ENCODE peak calls at places on chromosomes 6 and 20, in eight cellular contexts. V is activated CD8-positive, alpha-beta T cell treated with anti-CD3 and anti-CD28 coated beads for 36 hours; N is T-cell; H is activated naive CD4-positive, alpha-beta T cell treated with anti-CD3 and anti-CD28 coated beads, Interleukin-2, amount 50 U/mL, for 72 hours; X is heart right ventricle; R is pancreas; G is Right ventricle myocardium inferior; O is activated CD8-positive, alpha-beta memory T cell treated with anti-CD3 and anti-CD28 coated beads, Interleukin-2, amount 10 ng/mL, durations not matched to agents 7 days and 5 days. J is an unnamed sample.

GRCh38 chr6:151911401-151911800 is 103.9 kb downstream of the ESR1 start:
- ATAC-seq in V (no peak), N (no peak), H (no peak), X (no peak), R (no peak), G (no peak), O (no peak), J (no peak)

GRCh38 chr6:43737272-43738081 is 32.5 kb upstream of the VEGFA start:
- ATAC-seq in V (no peak), N (no peak), H (no peak), X (peak), R (peak), G (peak), O (no peak), J (no peak)

GRCh38 chr6:136737343-136738177 is 54.7 kb downstream of the MAP3K5 start:
- ATAC-seq in V (no peak), N (no peak), H (no peak), X (peak), R (peak), G (peak), O (no peak), J (no peak)

GRCh38 chr6:119612871-119613515 is 263.4 kb upstream of the MAN1A1 start:
- ATAC-seq in V (no peak), N (no peak), H (no peak), X (no peak), R (no peak), G (no peak), O (no peak), J (peak)

GRCh38 chr6:164359036-164359435 is 944.5 kb downstream of the QKI start:
- ATAC-seq in V (no peak), N (no peak), H (no peak), X (no peak), R (no peak), G (no peak), O (no peak), J (no peak)

GRCh38 chr6:98590957-98591356 is 243.4 kb upstream of the POU3F2 start:
- ATAC-seq in V (no peak), N (no peak), H (no peak), X (no peak), R (no peak), G (no peak), O (no peak), J (no peak)

GRCh38 chr6:72742274-72742673 is 120.4 kb downstream of the KCNQ5 start:
- ATAC-seq in V (no peak), N (no peak), H (no peak), X (no peak), R (no peak), G (no peak), O (no peak), J (no peak)

GRCh38 chr6:136087986-136088385 is 162.1 kb downstream of the MTFR2 start:
- ATAC-seq in V (no peak), N (no peak), H (no peak), X (peak), R (no peak), G (no peak), O (no peak), J (no peak)

GRCh38 chr6:163324326-163324927 is 90.1 kb upstream of the QKI start:
- ATAC-seq in V (no peak), N (no peak), H (no peak), X (no peak), R (peak), G (peak), O (no peak), J (no peak)

GRCh38 chr20:61643631-61644386 is 391.7 kb downstream of the CDH4 start:
- ATAC-seq in V (no peak), N (no peak), H (no peak), X (peak), R (no peak), G (peak), O (no peak), J (no peak)

GRCh38 chr20:32628960-32629530 is 43.9 kb upstream of the NOL4L start:
- ATAC-seq in V (no peak), N (no peak), H (no peak), X (no peak), R (no peak), G (no peak), O (no peak), J (no peak)

GRCh38 chr20:3777381-3777725 is 3.9 kb downstream of the SPEF1 start:
- ATAC-seq in V (peak), N (peak), H (peak), X (no peak), R (peak), G (no peak), O (peak), J (peak)

GRCh38 chr6:3617681-3618299 is 133.7 kb downstream of the PXDC1 start:
- ATAC-seq in V (no peak), N (no peak), H (no peak), X (no peak), R (no peak), G (no peak), O (no peak), J (no peak)

GRCh38 chr6:37048851-37049734 is 43.6 kb downstream of the FGD2 start:
- ATAC-seq in V (peak), N (peak), H (peak), X (peak), R (peak), G (peak), O (peak), J (peak)

GRCh38 chr20:22557403-22558276 is 26.7 kb downstream of the FOXA2 start:
- ATAC-seq in V (no peak), N (no peak), H (no peak), X (no peak), R (no peak), G (no peak), O (no peak), J (peak)

GRCh38 chr6:168032383-168032760 is 34.9 kb downstream of the KIF25 start:
- ATAC-seq in V (no peak), N (no peak), H (peak), X (no peak), R (no peak), G (no peak), O (no peak), J (no peak)

GRCh38 chr6:110367001-110367400 is 8.9 kb upstream of the METTL24 start:
- ATAC-seq in V (peak), N (peak), H (no peak), X (no peak), R (no peak), G (no peak), O (no peak), J (no peak)

GRCh38 chr20:63267681-63268080 is 4.9 kb upstream of the ARFGAP1 start:
- ATAC-seq in V (no peak), N (no peak), H (no peak), X (no peak), R (no peak), G (no peak), O (no peak), J (no peak)

GRCh38 chr6:148892247-148892646 is 145.4 kb downstream of the UST start:
- ATAC-seq in V (no peak), N (no peak), H (no peak), X (no peak), R (no peak), G (no peak), O (no peak), J (no peak)

GRCh38 chr6:142694054-142694453 is 250.9 kb downstream of the HIVEP2 start:
- ATAC-seq in V (peak), N (no peak), H (peak), X (no peak), R (no peak), G (no peak), O (no peak), J (no peak)

GRCh38 chr6:142878407-142878806 is 66.6 kb downstream of the HIVEP2 start:
- ATAC-seq in V (no peak), N (no peak), H (peak), X (peak), R (no peak), G (peak), O (peak), J (no peak)

GRCh38 chr20:39890697-39891096 is 798.3 kb downstream of the MAFB start:
- ATAC-seq in V (no peak), N (no peak), H (no peak), X (no peak), R (no peak), G (no peak), O (no peak), J (no peak)

GRCh38 chr6:100185615-100186014 is 191.6 kb upstream of the MCHR2 start:
- ATAC-seq in V (no peak), N (no peak), H (no peak), X (no peak), R (no peak), G (no peak), O (peak), J (no peak)

GRCh38 chr6:152993431-152993830 is 9.1 kb downstream of the MTRF1L start:
- ATAC-seq in V (peak), N (no peak), H (peak), X (no peak), R (no peak), G (no peak), O (no peak), J (no peak)

GRCh38 chr6:3625161-3625979 is 126.1 kb downstream of the PXDC1 start:
- ATAC-seq in V (no peak), N (no peak), H (no peak), X (no peak), R (no peak), G (no peak), O (no peak), J (no peak)

GRCh38 chr6:25312703-25313102 is 33.5 kb downstream of the CARMIL1 start:
- ATAC-seq in V (peak), N (no peak), H (no peak), X (peak), R (peak), G (peak), O (no peak), J (no peak)

GRCh38 chr6:77764364-77764763 is 111.5 kb downstream of the MEI4 start:
- ATAC-seq in V (no peak), N (no peak), H (no peak), X (no peak), R (no peak), G (no peak), O (no peak), J (no peak)

GRCh38 chr20:42183147-42183546 is 565.0 kb upstream of the CHD6 start:
- ATAC-seq in V (no peak), N (no peak), H (no peak), X (no peak), R (no peak), G (no peak), O (no peak), J (no peak)

GRCh38 chr6:157187182-157188093 is 135.9 kb downstream of the TMEM242 start:
- ATAC-seq in V (no peak), N (no peak), H (no peak), X (peak), R (peak), G (peak), O (no peak), J (no peak)

GRCh38 chr20:4136078-4136966 is 121.0 kb upstream of the RNF24 start:
- ATAC-seq in V (no peak), N (no peak), H (no peak), X (no peak), R (no peak), G (no peak), O (no peak), J (peak)

GRCh38 chr6:121055572-121056163 is 278.6 kb downstream of the TBC1D32 start:
- ATAC-seq in V (peak), N (peak), H (no peak), X (peak), R (peak), G (peak), O (peak), J (no peak)

GRCh38 chr20:38934530-38934929 is 8.3 kb downstream of the FAM83D start:
- ATAC-seq in V (no peak), N (no peak), H (no peak), X (no peak), R (no peak), G (no peak), O (no peak), J (no peak)

GRCh38 chr6:111943273-111943672 is 70.0 kb upstream of the FYN start:
- ATAC-seq in V (no peak), N (no peak), H (no peak), X (no peak), R (no peak), G (no peak), O (no peak), J (no peak)

GRCh38 chr6:143767433-143767832 is 75.7 kb upstream of the LTV1 start:
- ATAC-seq in V (no peak), N (no peak), H (no peak), X (no peak), R (no peak), G (no peak), O (no peak), J (no peak)

J was measured in stimulated activated memory B cell treated with anti-CD40 and anti-IgM and Interleukin-4, amounts not matched to agents 10 μg/mL and 1 μg/mL and 100 μg/mL, for 72 hours.